ENCODE peak calls at places on chromosomes 5 and 9, in ten cellular contexts. X is fibroblast of lung, P is AG09309, Q is stomach, R is AG04450, A is foreskin fibroblast, F is left ventricle myocardium inferior, Z is GM23338, L is choroid plexus epithelial cell, D is BE2C. K is an unnamed sample.
A peak's percentile ranks its signal among the peaks of the same experiment; 100 is the strongest.

GRCh38 chr5:150587016-150587415 is 53.4 kb upstream of the SYNPO start:
- DNase-seq in D (no peak), P (no peak), Z (no peak), F (no peak), R (no peak), A (no peak), L (no peak), X (no peak), Q (no peak), K (no peak)

GRCh38 chr5:15539951-15540350 is 40.0 kb downstream of the FBXL7 start:
- DNase-seq in D (no peak), X (no peak), R (no peak), F (no peak), A (peak; percentile 30), Z (no peak), Q (no peak), L (no peak), P (no peak), K (no peak)

GRCh38 chr5:115415143-115415491 is 118.7 kb upstream of the CCDC112 start:
- DNase-seq in R (no peak), A (peak; percentile 97), D (no peak), F (peak; percentile 32), Q (peak; percentile 70), X (peak; percentile 89), P (no peak), Z (no peak), L (peak; percentile 84), K (peak; percentile 70)

GRCh38 chr9:112945620-112946208 is 55.0 kb upstream of the SLC46A2 start:
- DNase-seq in R (no peak), F (no peak), D (peak; percentile 20), L (no peak), P (no peak), Q (no peak), A (no peak), Z (peak; percentile 87), X (no peak), K (no peak)

GRCh38 chr9:117290306-117290705 is 124.6 kb downstream of the ASTN2 start:
- DNase-seq in P (no peak), F (no peak), Z (no peak), R (no peak), Q (no peak), D (no peak), A (no peak), L (no peak), X (no peak), K (no peak)

GRCh38 chr9:114694719-114695269 is 12.8 kb upstream of the TEX48 start:
- DNase-seq in F (no peak), R (no peak), P (no peak), Q (no peak), A (no peak), D (no peak), Z (no peak), X (no peak), L (peak; percentile 23), K (no peak)

GRCh38 chr9:100219347-100219746 is 120.3 kb downstream of the INVS start:
- DNase-seq in P (no peak), A (no peak), L (peak; percentile 19), F (no peak), R (no peak), X (no peak), D (no peak), Z (no peak), Q (no peak), K (no peak)

GRCh38 chr5:131068893-131069643 is 96.0 kb downstream of the HINT1 start:
- DNase-seq in D (no peak), R (no peak), P (no peak), A (peak; percentile 2), Q (no peak), F (no peak), L (peak; percentile 4), Z (no peak), X (no peak), K (no peak)

GRCh38 chr9:130297371-130297770 is 31.8 kb downstream of the HMCN2 start:
- DNase-seq in D (no peak), F (no peak), X (no peak), L (no peak), Q (no peak), P (no peak), Z (no peak), A (no peak), R (no peak), K (no peak)

GRCh38 chr5:132213666-132214065 is 14.0 kb downstream of the P4HA2 start:
- DNase-seq in Z (no peak), D (no peak), R (no peak), Q (no peak), P (no peak), X (no peak), F (no peak), L (no peak), A (no peak), K (no peak)

GRCh38 chr5:52771343-52772039 is 16.2 kb upstream of the ITGA1 start:
- DNase-seq in L (no peak), A (no peak), F (no peak), R (no peak), D (no peak), X (no peak), Z (no peak), Q (no peak), P (no peak), K (no peak)

GRCh38 chr5:151002250-151002649 is 18.1 kb upstream of the GPX3 start:
- DNase-seq in P (no peak), L (peak; percentile 68), R (no peak), Z (peak; percentile 69), X (peak; percentile 72), Q (no peak), A (peak; percentile 72), D (no peak), F (no peak), K (no peak)

GRCh38 chr5:122150128-122150685 is 20.9 kb downstream of the ZNF474 start:
- DNase-seq in Z (no peak), Q (no peak), R (no peak), P (no peak), F (no peak), L (peak; percentile 69), A (no peak), D (no peak), X (no peak), K (no peak)

GRCh38 chr9:122121391-122121790 is 28.3 kb upstream of the TTLL11 start:
- DNase-seq in R (no peak), F (no peak), Z (no peak), D (no peak), X (no peak), L (no peak), Q (no peak), P (no peak), A (no peak), K (no peak)

GRCh38 chr9:136943291-136944093 is 1.0 kb downstream of the FBXW5 start:
- DNase-seq in F (no peak), R (no peak), D (peak; percentile 61), L (peak; percentile 45), Z (peak; percentile 67), P (no peak), Q (peak; percentile 50), A (peak; percentile 11), X (peak; percentile 11), K (no peak)

DNA sequence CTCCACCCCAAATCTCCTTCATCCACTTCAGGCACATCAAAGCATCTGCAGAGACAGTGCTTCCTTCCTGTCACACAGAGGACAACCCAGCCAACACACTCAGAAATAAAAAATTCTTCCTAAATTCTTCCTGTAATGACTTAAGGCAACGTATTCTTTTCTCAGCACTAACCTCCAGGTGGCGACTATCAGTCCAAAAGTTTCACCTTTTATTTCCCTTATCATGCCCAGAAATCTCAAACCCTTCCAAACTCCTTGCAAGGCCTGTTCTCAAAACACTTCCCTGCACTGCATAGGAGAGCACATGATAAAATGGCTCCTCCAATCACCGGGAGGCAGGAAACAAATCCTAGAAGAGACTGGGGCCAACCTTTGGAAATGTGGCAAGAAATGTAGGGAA is 35.1 kb downstream of the SLIT3 start:
- DNase-seq in R (no peak), F (no peak), D (no peak), P (no peak), L (peak; percentile 30), Q (no peak), X (peak; percentile 11), A (peak; percentile 32), Z (peak; percentile 55), K (no peak)
- TF ChIP-seq CTCF in R (peak; percentile 31), F (no peak), D (peak; percentile 26), P (no peak), L (peak; percentile 40), Q (no peak), X (no peak), A (no peak), Z (peak; percentile 51), K (peak; percentile 33)

DNA sequence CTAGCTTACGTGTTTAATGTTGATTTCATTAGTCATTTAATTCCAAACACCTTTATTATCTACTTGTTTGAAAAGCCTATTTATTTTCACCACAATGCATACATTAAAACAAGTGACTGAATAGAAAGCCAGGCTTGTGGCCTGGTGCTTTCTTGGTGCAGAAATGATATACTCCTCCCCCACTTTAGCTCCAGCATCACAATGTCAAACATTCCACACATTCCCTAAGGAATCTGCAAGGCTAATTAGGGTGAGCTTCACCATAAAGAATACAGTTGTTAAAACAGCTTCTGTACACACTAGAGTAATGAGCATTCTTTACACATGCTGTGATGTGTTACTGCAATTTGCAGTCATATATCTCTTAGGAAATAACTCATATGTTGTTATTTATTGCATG is 705.8 kb downstream of the CETN3 start:
- DNase-seq in Z (peak; percentile 93), D (no peak), P (no peak), Q (no peak), F (no peak), L (peak; percentile 24), X (no peak), R (no peak), A (no peak), K (peak; percentile 44)
- H3K4me3 ChIP-seq in Z (no peak overlapping the region), D (no peak overlapping the region), P (no peak overlapping the region), Q (no peak overlapping the region), F (no peak overlapping the region), L (no peak overlapping the region), X (no peak overlapping the region), R (no peak overlapping the region), A (no peak overlapping the region), K (no peak overlapping the region)

GRCh38 chr5:140827704-140828401 is at the start of gene PCDHA6:
- DNase-seq in D (no peak), F (no peak), L (peak; percentile 3), A (peak; percentile 5), Z (no peak), X (no peak), P (no peak), Q (no peak), R (no peak), K (no peak)
- TF ChIP-seq CTCF in D (no peak), F (no peak), L (no peak), A (no peak), Z (peak; percentile 31), X (no peak), P (peak; percentile 49), Q (no peak), R (no peak), K (no peak)

DNA sequence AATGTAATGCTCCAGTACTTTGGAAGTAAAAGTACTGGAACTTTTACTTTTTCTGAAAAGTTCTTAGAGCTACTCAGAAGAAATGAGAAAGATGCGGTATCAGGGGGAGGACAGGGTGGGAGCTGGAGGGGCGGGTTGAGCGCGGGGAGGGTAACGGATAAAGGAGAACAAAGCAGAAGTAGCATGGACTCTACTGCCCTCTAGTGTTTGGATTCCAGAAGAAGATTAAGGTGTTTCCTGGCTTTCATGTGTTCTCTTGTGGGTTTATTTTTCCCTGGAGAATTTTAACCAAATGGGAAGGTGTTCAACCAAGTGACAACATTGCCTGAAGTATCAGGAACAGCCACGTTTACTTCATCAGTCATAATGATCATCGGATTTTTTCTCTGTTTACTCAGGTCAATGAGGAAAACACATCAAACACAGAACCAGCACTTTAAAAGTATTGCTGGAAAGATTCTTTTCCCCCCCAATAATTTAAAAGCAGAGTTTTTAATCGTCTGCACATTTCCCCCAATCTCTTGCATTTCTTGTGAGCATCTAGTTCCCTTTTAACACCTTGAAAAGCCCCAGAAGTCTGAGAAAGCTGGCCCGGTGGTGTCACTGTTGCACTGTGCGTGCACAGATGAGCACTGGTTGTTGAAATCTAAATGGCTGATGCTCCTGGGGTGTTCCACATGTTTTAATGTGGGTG is 190.6 kb downstream of the MPDZ start:
- DNase-seq in X (peak; percentile 73), Q (no peak), A (peak; percentile 77), D (peak; percentile 53), P (no peak), R (peak; percentile 13), Z (peak; percentile 89), F (no peak), L (peak; percentile 77), K (peak; percentile 42)
- H3K4me3 ChIP-seq in X (peak overlapping the region; percentile 21), Q (no peak overlapping the region), A (peak overlapping the region; percentile 28), D (peak overlapping the region; percentile 21), P (peak overlapping the region; percentile 15), R (no peak overlapping the region), Z (no peak overlapping the region), F (no peak overlapping the region), L (peak overlapping the region; percentile 19), K (no peak overlapping the region)